ENCODE peak calls at places on chromosomes 1 and 21, in six cellular contexts. D, C, R, L, G and K are unnamed samples.

GRCh38 chr21:42622284-42622683 is 31.1 kb upstream of the PDE9A start:
- DNase-seq in D (no peak), C (no peak), R (no peak), L (no peak), G (no peak), K (no peak)

GRCh38 chr1:198253668-198254067 is 96.9 kb downstream of the NEK7 start:
- DNase-seq in D (no peak), C (no peak), R (no peak), L (no peak), G (no peak), K (no peak)

GRCh38 chr1:119323216-119323982 is 45.2 kb upstream of the HAO2 start:
- DNase-seq in D (no peak), C (no peak), R (no peak), L (no peak), G (no peak), K (no peak)

GRCh38 chr1:8789314-8790214 is 27.9 kb downstream of the RERE start:
- DNase-seq in D (no peak), C (no peak), R (no peak), L (no peak), G (no peak), K (no peak)

GRCh38 chr1:75233302-75233929 is 99.2 kb downstream of the LHX8 start:
- DNase-seq in D (no peak), C (peak), R (no peak), L (no peak), G (no peak), K (no peak)

GRCh38 chr1:169586395-169587255 is at the start of gene F5:
- DNase-seq in D (peak), C (peak), R (peak), L (peak), G (peak), K (peak)

GRCh38 chr1:36342426-36343185 is 19.2 kb upstream of the EVA1B start:
- DNase-seq in D (peak), C (no peak), R (peak), L (peak), G (no peak), K (peak)

GRCh38 chr1:10401281-10401680 is 2.4 kb downstream of the PGD start:
- DNase-seq in D (no peak), C (no peak), R (no peak), L (no peak), G (no peak), K (no peak)

GRCh38 chr21:46665566-46665965 is 30.1 kb downstream of the PRMT2 start:
- DNase-seq in D (no peak), C (no peak), R (no peak), L (no peak), G (no peak), K (no peak)

GRCh38 chr1:228037401-228038386 is 30.9 kb downstream of the WNT3A start:
- DNase-seq in D (no peak), C (no peak), R (no peak), L (peak), G (no peak), K (no peak)

GRCh38 chr21:44920694-44921604 is at the start of gene ITGB2:
- DNase-seq in D (no peak), C (no peak), R (peak), L (peak), G (no peak), K (peak)

GRCh38 chr1:53294557-53294956 is 33.3 kb downstream of the LRP8 start:
- DNase-seq in D (peak), C (no peak), R (no peak), L (no peak), G (peak), K (no peak)